ENCODE peak calls at places on chromosomes 7 and 10, in eight cellular contexts. B is HTR-8/SVneo, C is NCI-H345, Q is T-helper 9 cell, O is memory B cell, T is endothelial cell of umbilical vein, M is stromal cell of bone marrow, G is C1 segment of cervical spinal cord. P is an unnamed sample.

GRCh38 chr10:70445718-70446485 is 4.4 kb upstream of the NODAL start:
- DNase-seq in B (no peak), C (no peak), Q (no peak), O (no peak), T (no peak), M (peak), G (no peak), P (no peak)

GRCh38 chr7:114823290-114823689 is 98.6 kb upstream of the MDFIC start:
- DNase-seq in B (no peak), C (no peak), Q (no peak), O (no peak), T (no peak), M (no peak), G (no peak), P (no peak)

GRCh38 chr7:95881597-95881996 is 109.2 kb downstream of the DYNC1I1 start:
- DNase-seq in B (no peak), C (no peak), Q (no peak), O (no peak), T (peak), M (no peak), G (no peak), P (no peak)

GRCh38 chr10:101672536-101672935 is 22.4 kb downstream of the FBXW4 start:
- DNase-seq in B (no peak), C (no peak), Q (no peak), O (no peak), T (no peak), M (no peak), G (no peak), P (no peak)

GRCh38 chr10:87101996-87102395 is 7.0 kb downstream of the SHLD2 start:
- DNase-seq in B (no peak), C (no peak), Q (no peak), O (no peak), T (no peak), M (no peak), G (no peak), P (no peak)

GRCh38 chr10:53808677-53809076 is 992.4 kb downstream of the PCDH15 start:
- DNase-seq in B (no peak), C (no peak), Q (no peak), O (no peak), T (no peak), M (no peak), G (no peak), P (no peak)

GRCh38 chr7:6237730-6238129 is 34.7 kb downstream of the CYTH3 start:
- DNase-seq in B (no peak), C (no peak), Q (no peak), O (no peak), T (no peak), M (no peak), G (no peak), P (peak)

GRCh38 chr10:131444862-131445461 is 133.4 kb upstream of the TCERG1L start:
- DNase-seq in B (no peak), C (no peak), Q (no peak), O (no peak), T (no peak), M (no peak), G (no peak), P (no peak)

GRCh38 chr7:138499340-138499739 is 39.3 kb downstream of the TRIM24 start:
- DNase-seq in B (no peak), C (no peak), Q (no peak), O (no peak), T (no peak), M (no peak), G (no peak), P (no peak)

GRCh38 chr7:121198502-121198901 is 130.3 kb upstream of the WNT16 start:
- DNase-seq in B (no peak), C (no peak), Q (no peak), O (no peak), T (no peak), M (no peak), G (no peak), P (no peak)

GRCh38 chr7:35036361-35037171 is 719 bp downstream of the DPY19L1 start:
- DNase-seq in B (peak), C (peak), Q (peak), O (peak), T (peak), M (peak), G (peak), P (peak)